ENCODE peak calls at places on chromosome X, in nine cellular contexts. I is HFFc6; Z is effector memory CD4-positive, alpha-beta T cell; E is GM23248; O is kidney glomerular epithelial cell; A is AG08395; G is osteocyte; S is Caki2; D is left colon. W is an unnamed sample.

GRCh38 chrX:40096395-40097091 is 1.2 kb downstream of the BCOR start:
- DNase-seq in I (no peak), G (no peak), D (peak), O (no peak), A (no peak), Z (peak), S (peak), E (peak), W (no peak)

GRCh38 chrX:47619486-47620302 is at the start of gene SYN1:
- DNase-seq in O (peak), D (peak), A (peak), Z (peak), I (peak), S (peak), G (peak), E (peak), W (peak)

GRCh38 chrX:85004255-85004654 is 578 bp downstream of the APOOL start:
- DNase-seq in S (no peak), Z (no peak), G (no peak), I (no peak), E (peak), O (no peak), A (no peak), D (no peak), W (no peak)

GRCh38 chrX:47191331-47191730 is 2.3 kb upstream of the UBA1 start:
- DNase-seq in A (no peak), E (peak), S (peak), D (peak), O (no peak), G (no peak), Z (peak), I (no peak), W (no peak)

GRCh38 chrX:113980953-113981352 is 602.9 kb upstream of the HTR2C start:
- DNase-seq in Z (no peak), I (no peak), G (no peak), S (no peak), D (no peak), A (no peak), O (no peak), E (no peak), W (no peak)

GRCh38 chrX:150730719-150731118 is 37.5 kb downstream of the MTMR1 start:
- DNase-seq in Z (no peak), E (peak), O (no peak), G (no peak), A (peak), S (no peak), D (no peak), I (peak), W (no peak)

GRCh38 chrX:72271091-72271490 is 6.0 kb downstream of the RPS4X start:
- DNase-seq in E (peak), Z (no peak), D (no peak), I (no peak), S (no peak), A (no peak), O (no peak), G (peak), W (no peak)

GRCh38 chrX:136200466-136200865 is 50.7 kb downstream of the MAP7D3 start:
- DNase-seq in I (peak), E (peak), S (no peak), D (no peak), G (no peak), Z (no peak), A (peak), O (peak), W (no peak)

GRCh38 chrX:19709812-19710518 is 177.4 kb downstream of the SH3KBP1 start:
- DNase-seq in E (peak), O (peak), S (peak), Z (no peak), A (peak), G (no peak), I (peak), D (no peak), W (no peak)

W was measured in esophagus muscularis mucosa.